ENCODE peak calls at places on chromosomes 6 and 20, in five cellular contexts. K is IMR-90, Y is HCT116, O is ovary, S is breast epithelium. G is an unnamed sample.

GRCh38 chr6:2870046-2870636 is 28.5 kb upstream of the SERPINB1 start:
- DNase-seq in Y (no peak), K (no peak), O (no peak), S (no peak), G (no peak)

GRCh38 chr6:32405656-32406055 is 1.3 kb downstream of the BTNL2 start:
- DNase-seq in O (no peak), K (no peak), Y (no peak), S (no peak), G (no peak)

GRCh38 chr6:145070791-145071190 is 664.5 kb downstream of the EPM2A start:
- DNase-seq in O (no peak), K (peak), Y (no peak), S (no peak), G (no peak)

GRCh38 chr20:44087857-44088120 is 99.2 kb downstream of the JPH2 start:
- DNase-seq in O (no peak), K (no peak), S (no peak), Y (no peak), G (no peak)

GRCh38 chr6:129748212-129748900 is 38.4 kb upstream of the ARHGAP18 start:
- DNase-seq in S (no peak), K (peak), Y (peak), O (no peak), G (peak)

GRCh38 chr20:38303908-38304379 is at the start of gene BPI:
- DNase-seq in O (peak), K (no peak), Y (no peak), S (no peak), G (no peak)

GRCh38 chr6:149907317-149907716 is 9.4 kb upstream of the RAET1E start:
- DNase-seq in Y (no peak), K (no peak), S (no peak), O (no peak), G (no peak)

GRCh38 chr6:52522655-52523054 is 54.2 kb downstream of the TRAM2 start:
- DNase-seq in K (peak), S (no peak), Y (no peak), O (no peak), G (no peak)

GRCh38 chr20:21450572-21450971 is 53.2 kb upstream of the NKX2-4 start:
- DNase-seq in O (no peak), K (no peak), Y (no peak), S (no peak), G (no peak)

GRCh38 chr6:393391-394221 is 2.1 kb downstream of the IRF4 start:
- DNase-seq in Y (no peak), S (no peak), O (no peak), K (no peak), G (no peak)

GRCh38 chr6:152124432-152125074 is 317.1 kb downstream of the ESR1 start:
- DNase-seq in O (no peak), K (peak), Y (peak), S (no peak), G (peak)

GRCh38 chr6:113630738-113631535 is 226.2 kb upstream of the MARCKS start:
- DNase-seq in O (no peak), Y (no peak), K (peak), S (no peak), G (no peak)

GRCh38 chr6:38136547-38136946 is 317.0 kb downstream of the ZFAND3 start:
- DNase-seq in O (no peak), Y (no peak), K (peak), S (no peak), G (no peak)

GRCh38 chr6:89022747-89023289 is 57.7 kb upstream of the PNRC1 start:
- DNase-seq in Y (no peak), O (no peak), K (peak), S (no peak), G (peak)

GRCh38 chr20:45924391-45925261 is 9.9 kb upstream of the PCIF1 start:
- DNase-seq in Y (no peak), K (peak), S (no peak), O (peak), G (no peak)

GRCh38 chr6:98041072-98041471 is 758.1 kb upstream of the MMS22L start:
- DNase-seq in Y (no peak), K (no peak), S (no peak), O (no peak), G (no peak)

GRCh38 chr20:26276811-26277210 is 580.2 kb upstream of the ZNF337 start:
- DNase-seq in K (no peak), S (no peak), O (no peak), Y (no peak), G (no peak)

GRCh38 chr6:132133734-132134490 is 182.7 kb upstream of the CCN2 start:
- DNase-seq in Y (no peak), K (peak), S (no peak), O (no peak), G (no peak)

GRCh38 chr20:17910828-17911294 is 57.7 kb downstream of the SNX5 start:
- DNase-seq in S (no peak), O (no peak), K (peak), Y (no peak), G (no peak)
- TF ChIP-seq POLR2A in S (no peak), O (no peak), K (peak), Y (no peak), G (no peak)

DNA sequence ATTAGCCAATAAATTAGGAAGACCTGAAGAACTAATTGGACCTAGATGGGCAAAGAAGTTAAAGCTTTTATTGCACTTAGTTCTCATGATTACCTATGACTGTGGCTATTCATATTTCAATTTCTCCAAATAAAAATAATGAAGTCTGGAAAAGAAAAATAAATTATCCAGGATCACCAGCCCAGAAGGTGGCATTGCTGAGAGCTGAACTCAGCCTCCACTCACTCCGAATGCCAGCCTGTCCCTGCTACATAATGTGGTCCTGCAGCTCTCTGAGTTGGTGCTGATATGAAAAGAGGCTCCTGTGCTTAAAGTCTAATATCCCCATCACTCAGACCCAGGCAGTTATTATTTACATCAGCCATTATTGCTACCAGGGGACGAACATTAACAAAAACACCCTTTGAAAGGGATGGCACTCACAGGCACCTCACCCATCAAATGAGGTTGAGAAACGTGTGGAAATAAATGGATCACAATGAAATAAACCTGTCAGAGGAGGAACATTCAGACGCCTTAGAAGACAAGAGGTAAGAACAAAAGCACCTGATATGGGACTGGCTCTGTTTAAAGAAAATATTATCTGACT is 649.7 kb upstream of the CHD6 start:
- DNase-seq in O (no peak), Y (no peak), K (no peak), S (no peak), G (no peak)
- H3K27ac ChIP-seq in O (no peak), Y (no peak), K (no peak), S (no peak), G (no peak)

DNA sequence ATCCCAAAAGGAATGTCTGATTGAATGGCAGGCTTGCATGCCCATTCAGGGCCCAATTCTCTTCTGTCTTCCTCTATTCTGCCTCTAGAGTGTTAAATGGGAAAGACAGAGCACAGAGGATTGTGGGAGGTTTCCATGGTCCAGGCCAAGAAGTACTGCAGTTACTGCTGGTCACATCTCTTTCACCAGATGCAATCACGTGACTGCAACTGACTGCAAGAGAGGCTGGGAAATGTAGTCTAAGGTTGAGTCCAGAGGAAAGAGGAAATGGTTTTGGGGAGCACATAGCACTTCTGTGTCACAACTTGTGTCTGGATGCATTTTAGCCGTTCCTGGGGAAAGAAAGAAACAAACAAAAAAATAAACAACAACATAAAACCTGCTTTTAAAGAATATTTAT is 336.4 kb upstream of the BTBD3 start:
- DNase-seq in S (no peak), K (no peak), O (no peak), Y (peak), G (no peak)
- TF ChIP-seq POLR2A in S (no peak), K (no peak), O (no peak), Y (no peak), G (no peak)

DNA sequence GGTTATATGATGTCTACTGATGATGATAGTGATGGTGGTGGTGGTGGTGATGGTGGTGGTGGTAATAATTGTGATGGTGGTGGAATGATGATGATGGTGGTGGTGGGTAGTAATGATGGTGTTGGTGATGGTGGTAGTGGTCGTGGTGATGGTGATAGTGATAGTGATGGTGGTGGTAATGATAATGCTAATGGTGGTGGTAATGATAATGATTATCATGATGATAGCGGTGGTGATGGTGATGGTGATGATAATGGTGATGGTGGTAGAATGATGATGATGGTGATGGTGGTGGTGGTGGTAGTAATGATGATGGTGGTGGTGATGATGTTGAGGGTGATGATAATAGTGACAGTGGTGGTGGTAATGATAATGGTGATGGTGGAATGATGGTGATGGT is 4.5 kb upstream of the LPA start:
- DNase-seq in Y (no peak), O (no peak), K (no peak), S (no peak), G (no peak)
- H3K27ac ChIP-seq in Y (no peak), O (no peak), K (no peak), S (no peak), G (no peak)

DNA sequence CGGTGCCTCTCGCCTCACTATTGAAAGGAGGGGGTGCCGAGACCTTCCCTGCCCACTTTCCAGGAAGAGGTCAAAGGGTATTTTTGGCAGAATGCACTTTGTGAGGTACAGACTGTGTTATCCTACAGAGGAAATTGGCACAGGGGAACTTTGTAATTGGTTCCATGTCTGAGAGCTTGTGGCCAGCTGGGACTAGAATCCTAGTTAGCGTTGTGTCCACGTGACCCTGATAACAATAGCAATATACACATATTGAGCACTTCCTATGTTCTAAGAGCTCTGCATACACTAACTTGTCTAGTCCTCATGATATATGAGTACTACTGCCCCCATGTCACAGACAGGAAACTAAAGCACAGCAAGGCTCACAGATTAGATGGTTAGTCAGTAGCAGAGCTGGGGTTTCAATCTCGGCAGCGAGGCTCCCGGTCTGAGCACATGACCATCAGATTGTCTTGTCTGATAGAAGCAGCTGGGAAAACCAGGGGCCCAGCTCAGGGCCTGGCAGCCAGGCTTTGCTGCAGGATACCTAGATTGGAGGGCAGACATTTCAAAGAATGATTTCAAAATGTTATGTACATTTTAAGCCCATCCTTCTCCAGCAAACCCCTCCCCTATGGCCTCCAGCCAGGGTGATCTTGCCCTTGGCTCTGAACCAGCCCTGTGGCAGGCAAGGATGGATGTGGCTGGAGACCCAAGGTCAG is 1.4 kb downstream of the MAPK13 start:
- DNase-seq in O (peak), S (no peak), K (peak), Y (no peak), G (no peak)
- TF ChIP-seq POLR2A in O (no peak), S (no peak), K (no peak), Y (no peak), G (no peak)